ENCODE peak calls at places on chromosome 2, in six cellular contexts. One of them, this sample, is unnamed.

GRCh38 chr2:230908094-230908594 is 16.9 kb downstream of the GPR55 start:
- DNase-seq in NCI-H1436 treated with DMSO at 0.1 percent for 48 hours: no peak
- DNase-seq in anterior cingulate cortex: no peak
- DNase-seq in HEK293T: no peak
- DNase-seq in NCI-H774: no peak
- DNase-seq in fibroblast of the aortic adventitia: no peak
- DNase-seq in this sample: no peak

GRCh38 chr2:120686511-120687168 is 49.0 kb upstream of the GLI2 start:
- DNase-seq in NCI-H1436 treated with DMSO at 0.1 percent for 48 hours: no peak
- DNase-seq in anterior cingulate cortex: no peak
- DNase-seq in HEK293T: peak
- DNase-seq in NCI-H774: no peak
- DNase-seq in fibroblast of the aortic adventitia: no peak
- DNase-seq in this sample: no peak

GRCh38 chr2:145635706-145636427 is 1115.9 kb upstream of the ZEB2 start:
- DNase-seq in NCI-H1436 treated with DMSO at 0.1 percent for 48 hours: no peak
- DNase-seq in anterior cingulate cortex: no peak
- DNase-seq in HEK293T: no peak
- DNase-seq in NCI-H774: no peak
- DNase-seq in fibroblast of the aortic adventitia: no peak
- DNase-seq in this sample: no peak

GRCh38 chr2:237025090-237025865 is 60.4 kb upstream of the COPS8 start:
- DNase-seq in NCI-H1436 treated with DMSO at 0.1 percent for 48 hours: no peak
- DNase-seq in anterior cingulate cortex: no peak
- DNase-seq in HEK293T: no peak
- DNase-seq in NCI-H774: no peak
- DNase-seq in fibroblast of the aortic adventitia: peak
- DNase-seq in this sample: peak

GRCh38 chr2:170298115-170298514 is 120.2 kb downstream of the MYO3B start:
- DNase-seq in NCI-H1436 treated with DMSO at 0.1 percent for 48 hours: no peak
- DNase-seq in anterior cingulate cortex: no peak
- DNase-seq in HEK293T: no peak
- DNase-seq in NCI-H774: no peak
- DNase-seq in fibroblast of the aortic adventitia: no peak
- DNase-seq in this sample: no peak

GRCh38 chr2:45610281-45611019 is 617 bp downstream of the SRBD1 start:
- DNase-seq in NCI-H1436 treated with DMSO at 0.1 percent for 48 hours: no peak
- DNase-seq in anterior cingulate cortex: peak
- DNase-seq in HEK293T: peak
- DNase-seq in NCI-H774: peak
- DNase-seq in fibroblast of the aortic adventitia: peak
- DNase-seq in this sample: no peak

GRCh38 chr2:205989291-205990071 is 96.5 kb downstream of the INO80D start:
- DNase-seq in NCI-H1436 treated with DMSO at 0.1 percent for 48 hours: no peak
- DNase-seq in anterior cingulate cortex: no peak
- DNase-seq in HEK293T: no peak
- DNase-seq in NCI-H774: no peak
- DNase-seq in fibroblast of the aortic adventitia: no peak
- DNase-seq in this sample: peak

GRCh38 chr2:176409671-176410070 is 140.4 kb downstream of the MTX2 start:
- DNase-seq in NCI-H1436 treated with DMSO at 0.1 percent for 48 hours: no peak
- DNase-seq in anterior cingulate cortex: no peak
- DNase-seq in HEK293T: no peak
- DNase-seq in NCI-H774: no peak
- DNase-seq in fibroblast of the aortic adventitia: no peak
- DNase-seq in this sample: no peak

GRCh38 chr2:105515581-105516415 is 116.9 kb upstream of the FHL2 start:
- DNase-seq in NCI-H1436 treated with DMSO at 0.1 percent for 48 hours: no peak
- DNase-seq in anterior cingulate cortex: peak
- DNase-seq in HEK293T: no peak
- DNase-seq in NCI-H774: peak
- DNase-seq in fibroblast of the aortic adventitia: no peak
- DNase-seq in this sample: no peak

GRCh38 chr2:202945-203344 is 60.9 kb downstream of the SH3YL1 start:
- DNase-seq in NCI-H1436 treated with DMSO at 0.1 percent for 48 hours: no peak
- DNase-seq in anterior cingulate cortex: no peak
- DNase-seq in HEK293T: no peak
- DNase-seq in NCI-H774: no peak
- DNase-seq in fibroblast of the aortic adventitia: no peak
- DNase-seq in this sample: no peak

GRCh38 chr2:231934441-231935206 is 8.4 kb upstream of the NPPC start:
- DNase-seq in NCI-H1436 treated with DMSO at 0.1 percent for 48 hours: no peak
- DNase-seq in anterior cingulate cortex: no peak
- DNase-seq in HEK293T: no peak
- DNase-seq in NCI-H774: no peak
- DNase-seq in fibroblast of the aortic adventitia: no peak
- DNase-seq in this sample: no peak

GRCh38 chr2:225120175-225120574 is 77.9 kb upstream of the DOCK10 start:
- DNase-seq in NCI-H1436 treated with DMSO at 0.1 percent for 48 hours: no peak
- DNase-seq in anterior cingulate cortex: no peak
- DNase-seq in HEK293T: no peak
- DNase-seq in NCI-H774: no peak
- DNase-seq in fibroblast of the aortic adventitia: peak
- DNase-seq in this sample: no peak

GRCh38 chr2:42100696-42101585 is 53.1 kb downstream of the PKDCC start:
- DNase-seq in NCI-H1436 treated with DMSO at 0.1 percent for 48 hours: no peak
- DNase-seq in anterior cingulate cortex: no peak
- DNase-seq in HEK293T: no peak
- DNase-seq in NCI-H774: no peak
- DNase-seq in fibroblast of the aortic adventitia: peak
- DNase-seq in this sample: no peak

GRCh38 chr2:174522553-174522952 is 35.7 kb upstream of the GPR155 start:
- DNase-seq in NCI-H1436 treated with DMSO at 0.1 percent for 48 hours: no peak
- DNase-seq in anterior cingulate cortex: no peak
- DNase-seq in HEK293T: no peak
- DNase-seq in NCI-H774: no peak
- DNase-seq in fibroblast of the aortic adventitia: peak
- DNase-seq in this sample: no peak